ENCODE peak calls at places on chromosomes 6 and 20, in seven cellular contexts. One of them, this sample, is unnamed.

GRCh38 chr20:18721716-18722115 is 91.9 kb upstream of the SCP2D1 start:
- DNase-seq in CD4-positive, CD25-positive, alpha-beta regulatory T cell: no peak
- DNase-seq in left lung: no peak
- DNase-seq in fibroblast of lung: no peak
- DNase-seq in HCT116: no peak
- DNase-seq in psoas muscle: no peak
- DNase-seq in HFF-Myc: no peak
- DNase-seq in this sample: no peak

GRCh38 chr20:40942015-40942414 is 86.6 kb upstream of the TOP1 start:
- DNase-seq in fibroblast of lung: no peak
- DNase-seq in CD4-positive, CD25-positive, alpha-beta regulatory T cell: no peak
- DNase-seq in psoas muscle: no peak
- DNase-seq in HFF-Myc: no peak
- DNase-seq in HCT116: no peak
- DNase-seq in left lung: no peak
- DNase-seq in this sample: no peak

GRCh38 chr20:1364106-1364505 is 28.7 kb downstream of the FKBP1A start:
- DNase-seq in left lung: no peak
- DNase-seq in fibroblast of lung: no peak
- DNase-seq in HFF-Myc: no peak
- DNase-seq in HCT116: no peak
- DNase-seq in psoas muscle: no peak
- DNase-seq in CD4-positive, CD25-positive, alpha-beta regulatory T cell: no peak
- DNase-seq in this sample: no peak

GRCh38 chr20:8809107-8809953 is 259.6 kb upstream of the PLCB4 start:
- DNase-seq in HFF-Myc: no peak
- DNase-seq in CD4-positive, CD25-positive, alpha-beta regulatory T cell: no peak
- DNase-seq in psoas muscle: no peak
- DNase-seq in HCT116: no peak
- DNase-seq in fibroblast of lung: no peak
- DNase-seq in left lung: no peak
- DNase-seq in this sample: no peak

GRCh38 chr20:9377007-9377406 is 137.4 kb upstream of the LAMP5 start:
- DNase-seq in left lung: no peak
- DNase-seq in HCT116: no peak
- DNase-seq in HFF-Myc: no peak
- DNase-seq in psoas muscle: no peak
- DNase-seq in CD4-positive, CD25-positive, alpha-beta regulatory T cell: no peak
- DNase-seq in fibroblast of lung: no peak
- DNase-seq in this sample: no peak

GRCh38 chr6:132300323-132300949 is 100.8 kb downstream of the MOXD1 start:
- DNase-seq in HFF-Myc: peak; percentile 24
- DNase-seq in CD4-positive, CD25-positive, alpha-beta regulatory T cell: no peak
- DNase-seq in fibroblast of lung: peak; percentile 77
- DNase-seq in HCT116: peak; percentile 40
- DNase-seq in left lung: no peak
- DNase-seq in psoas muscle: no peak
- DNase-seq in this sample: no peak

GRCh38 chr6:129606664-129607063 is 103.3 kb downstream of the ARHGAP18 start:
- DNase-seq in HCT116: no peak
- DNase-seq in psoas muscle: no peak
- DNase-seq in fibroblast of lung: peak; percentile 62
- DNase-seq in HFF-Myc: no peak
- DNase-seq in left lung: no peak
- DNase-seq in CD4-positive, CD25-positive, alpha-beta regulatory T cell: no peak
- DNase-seq in this sample: no peak

GRCh38 chr6:138182939-138183791 is 21.4 kb downstream of the ARFGEF3 start:
- DNase-seq in left lung: no peak
- DNase-seq in HFF-Myc: no peak
- DNase-seq in psoas muscle: no peak
- DNase-seq in fibroblast of lung: no peak
- DNase-seq in HCT116: no peak
- DNase-seq in CD4-positive, CD25-positive, alpha-beta regulatory T cell: no peak
- DNase-seq in this sample: no peak

GRCh38 chr6:3943373-3943772 is 94.2 kb downstream of the FAM50B start:
- DNase-seq in HFF-Myc: no peak
- DNase-seq in psoas muscle: peak; percentile 30
- DNase-seq in CD4-positive, CD25-positive, alpha-beta regulatory T cell: no peak
- DNase-seq in HCT116: no peak
- DNase-seq in fibroblast of lung: peak; percentile 97
- DNase-seq in left lung: no peak
- DNase-seq in this sample: no peak

GRCh38 chr20:11248691-11249178 is 574.9 kb upstream of the JAG1 start:
- DNase-seq in left lung: no peak
- DNase-seq in fibroblast of lung: no peak
- DNase-seq in CD4-positive, CD25-positive, alpha-beta regulatory T cell: no peak
- DNase-seq in HFF-Myc: no peak
- DNase-seq in HCT116: no peak
- DNase-seq in psoas muscle: no peak
- DNase-seq in this sample: no peak

GRCh38 chr6:170116643-170117042 is 174.2 kb downstream of the DLL1 start:
- DNase-seq in left lung: peak; percentile 22
- DNase-seq in psoas muscle: no peak
- DNase-seq in HCT116: no peak
- DNase-seq in HFF-Myc: no peak
- DNase-seq in CD4-positive, CD25-positive, alpha-beta regulatory T cell: no peak
- DNase-seq in fibroblast of lung: no peak
- DNase-seq in this sample: no peak

GRCh38 chr20:34364013-34364382 is 925 bp downstream of the ITCH start:
- DNase-seq in fibroblast of lung: peak; percentile 60
- DNase-seq in HFF-Myc: no peak
- DNase-seq in CD4-positive, CD25-positive, alpha-beta regulatory T cell: no peak
- DNase-seq in HCT116: no peak
- DNase-seq in left lung: no peak
- DNase-seq in psoas muscle: no peak
- DNase-seq in this sample: no peak

GRCh38 chr6:106518748-106519147 is 110.5 kb downstream of the RTN4IP1 start:
- DNase-seq in fibroblast of lung: no peak
- DNase-seq in psoas muscle: no peak
- DNase-seq in HFF-Myc: no peak
- DNase-seq in CD4-positive, CD25-positive, alpha-beta regulatory T cell: no peak
- DNase-seq in HCT116: no peak
- DNase-seq in left lung: no peak
- DNase-seq in this sample: no peak

GRCh38 chr6:106517699-106518098 is 111.6 kb downstream of the RTN4IP1 start:
- DNase-seq in CD4-positive, CD25-positive, alpha-beta regulatory T cell: no peak
- DNase-seq in HFF-Myc: no peak
- DNase-seq in fibroblast of lung: no peak
- DNase-seq in left lung: no peak
- DNase-seq in psoas muscle: no peak
- DNase-seq in HCT116: no peak
- DNase-seq in this sample: no peak

GRCh38 chr6:106522557-106522956 is 106.7 kb downstream of the RTN4IP1 start:
- DNase-seq in CD4-positive, CD25-positive, alpha-beta regulatory T cell: no peak
- DNase-seq in HCT116: no peak
- DNase-seq in fibroblast of lung: no peak
- DNase-seq in HFF-Myc: no peak
- DNase-seq in left lung: no peak
- DNase-seq in psoas muscle: no peak
- DNase-seq in this sample: no peak

GRCh38 chr6:106520711-106521367 is 108.5 kb downstream of the RTN4IP1 start:
- DNase-seq in HFF-Myc: no peak
- DNase-seq in CD4-positive, CD25-positive, alpha-beta regulatory T cell: peak; percentile 80
- DNase-seq in psoas muscle: no peak
- DNase-seq in HCT116: no peak
- DNase-seq in fibroblast of lung: no peak
- DNase-seq in left lung: peak; percentile 56
- DNase-seq in this sample: no peak

GRCh38 chr6:106519460-106520394 is 109.6 kb downstream of the RTN4IP1 start:
- DNase-seq in HCT116: peak; percentile 42
- DNase-seq in psoas muscle: no peak
- DNase-seq in CD4-positive, CD25-positive, alpha-beta regulatory T cell: peak; percentile 73
- DNase-seq in fibroblast of lung: peak; percentile 86
- DNase-seq in left lung: peak; percentile 68
- DNase-seq in HFF-Myc: peak; percentile 91
- DNase-seq in this sample: no peak
- H3K4me3 ChIP-seq in HCT116: peak overlapping the region; percentile 9
- H3K4me3 ChIP-seq in psoas muscle: no peak overlapping the region
- H3K4me3 ChIP-seq in CD4-positive, CD25-positive, alpha-beta regulatory T cell: peak overlapping the region; percentile 100
- H3K4me3 ChIP-seq in fibroblast of lung: no peak overlapping the region
- H3K4me3 ChIP-seq in left lung: no peak overlapping the region
- H3K4me3 ChIP-seq in HFF-Myc: peak overlapping the region; percentile 24
- H3K4me3 ChIP-seq in this sample: no peak overlapping the region

GRCh38 chr20:63863798-63864544 is 1.1 kb upstream of the TPD52L2 start:
- DNase-seq in psoas muscle: peak; percentile 83
- DNase-seq in CD4-positive, CD25-positive, alpha-beta regulatory T cell: peak; percentile 69
- DNase-seq in HFF-Myc: no peak
- DNase-seq in HCT116: peak; percentile 60
- DNase-seq in left lung: peak; percentile 93
- DNase-seq in fibroblast of lung: peak; percentile 78
- DNase-seq in this sample: peak; percentile 94

GRCh38 chr20:63864545-63864977 is 509 bp upstream of the TPD52L2 start:
- DNase-seq in HFF-Myc: no peak
- DNase-seq in psoas muscle: no peak
- DNase-seq in HCT116: no peak
- DNase-seq in left lung: no peak
- DNase-seq in fibroblast of lung: no peak
- DNase-seq in CD4-positive, CD25-positive, alpha-beta regulatory T cell: no peak
- DNase-seq in this sample: no peak

GRCh38 chr20:63863021-63863797 is 1.9 kb upstream of the TPD52L2 start:
- DNase-seq in HFF-Myc: no peak
- DNase-seq in left lung: no peak
- DNase-seq in HCT116: no peak
- DNase-seq in fibroblast of lung: no peak
- DNase-seq in CD4-positive, CD25-positive, alpha-beta regulatory T cell: no peak
- DNase-seq in psoas muscle: no peak
- DNase-seq in this sample: no peak

GRCh38 chr20:63864978-63865640 is at the start of gene TPD52L2:
- DNase-seq in left lung: peak; percentile 99
- DNase-seq in fibroblast of lung: peak; percentile 97
- DNase-seq in HCT116: peak; percentile 100
- DNase-seq in psoas muscle: peak; percentile 99
- DNase-seq in HFF-Myc: peak; percentile 95
- DNase-seq in CD4-positive, CD25-positive, alpha-beta regulatory T cell: peak; percentile 98
- DNase-seq in this sample: peak; percentile 99

DNA sequence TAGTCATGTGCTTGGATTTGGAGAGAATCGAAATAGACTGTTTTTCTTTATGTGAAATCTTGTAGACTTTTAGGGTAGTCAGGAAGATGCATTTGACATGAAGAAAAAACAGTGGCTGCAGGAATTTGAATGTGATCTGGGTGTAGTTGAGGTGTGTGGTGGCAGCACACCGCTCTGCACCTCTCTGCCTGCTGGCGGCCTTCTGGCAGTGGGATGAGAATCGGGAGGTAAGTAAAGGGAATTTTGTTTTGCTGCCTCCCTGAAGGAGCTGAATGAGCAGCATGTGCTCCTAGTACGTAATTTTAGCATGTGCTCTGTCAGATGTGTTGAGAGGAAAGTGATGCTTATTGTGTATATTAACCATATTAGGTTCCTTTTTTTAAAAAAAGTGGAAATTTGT is 3.2 kb downstream of the TPD52L2 start:
- DNase-seq in HFF-Myc: no peak
- DNase-seq in HCT116: no peak
- DNase-seq in psoas muscle: no peak
- DNase-seq in left lung: no peak
- DNase-seq in CD4-positive, CD25-positive, alpha-beta regulatory T cell: no peak
- DNase-seq in fibroblast of lung: no peak
- DNase-seq in this sample: no peak
- H3K4me3 ChIP-seq in HFF-Myc: no peak overlapping the region
- H3K4me3 ChIP-seq in HCT116: no peak overlapping the region
- H3K4me3 ChIP-seq in psoas muscle: no peak overlapping the region
- H3K4me3 ChIP-seq in left lung: no peak overlapping the region
- H3K4me3 ChIP-seq in CD4-positive, CD25-positive, alpha-beta regulatory T cell: no peak overlapping the region
- H3K4me3 ChIP-seq in fibroblast of lung: no peak overlapping the region
- H3K4me3 ChIP-seq in this sample: no peak overlapping the region

DNA sequence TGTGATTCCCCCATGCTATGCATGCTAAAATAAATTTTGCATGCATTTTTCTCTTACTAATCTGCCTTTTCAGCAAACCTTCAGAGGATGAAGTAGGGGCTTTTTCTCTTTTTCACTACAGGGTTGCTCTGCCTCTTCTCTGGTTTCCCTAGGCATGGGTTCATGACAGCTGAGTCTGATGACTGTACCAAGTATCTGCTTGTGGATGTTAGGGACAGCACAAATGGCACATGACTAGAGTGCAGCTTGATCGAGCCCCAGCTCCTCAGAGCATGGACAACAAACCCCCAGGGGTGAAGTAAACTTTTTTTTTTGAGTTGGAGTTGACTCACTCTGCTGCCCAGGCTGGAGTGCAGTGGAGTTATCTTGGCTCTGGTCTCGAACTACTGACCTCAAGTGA is 57.1 kb upstream of the GCM1 start:
- DNase-seq in left lung: no peak
- DNase-seq in CD4-positive, CD25-positive, alpha-beta regulatory T cell: no peak
- DNase-seq in HCT116: no peak
- DNase-seq in fibroblast of lung: no peak
- DNase-seq in HFF-Myc: no peak
- DNase-seq in psoas muscle: no peak
- DNase-seq in this sample: no peak
- H3K4me3 ChIP-seq in left lung: no peak overlapping the region
- H3K4me3 ChIP-seq in CD4-positive, CD25-positive, alpha-beta regulatory T cell: no peak overlapping the region
- H3K4me3 ChIP-seq in HCT116: no peak overlapping the region
- H3K4me3 ChIP-seq in fibroblast of lung: no peak overlapping the region
- H3K4me3 ChIP-seq in HFF-Myc: no peak overlapping the region
- H3K4me3 ChIP-seq in psoas muscle: no peak overlapping the region
- H3K4me3 ChIP-seq in this sample: no peak overlapping the region

DNA sequence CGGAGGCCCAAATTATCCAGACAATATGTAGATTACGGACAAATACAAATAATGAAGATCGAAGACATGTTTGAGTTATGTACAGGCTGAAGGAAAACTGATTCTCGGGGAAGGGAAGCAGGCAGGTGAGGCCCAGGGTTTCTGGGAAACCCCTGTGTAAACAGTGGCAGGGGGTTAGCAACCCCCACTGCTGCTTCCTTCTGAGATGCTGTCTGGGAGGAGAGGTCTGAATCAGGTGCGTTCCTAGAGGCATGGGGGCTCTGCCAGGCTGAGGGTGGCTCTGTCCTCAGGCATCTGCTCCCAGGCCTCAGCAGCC is 7.2 kb upstream of the MDGA1 start:
- DNase-seq in CD4-positive, CD25-positive, alpha-beta regulatory T cell: no peak
- DNase-seq in HCT116: no peak
- DNase-seq in HFF-Myc: no peak
- DNase-seq in left lung: no peak
- DNase-seq in psoas muscle: no peak
- DNase-seq in fibroblast of lung: no peak
- DNase-seq in this sample: no peak
- H3K4me3 ChIP-seq in CD4-positive, CD25-positive, alpha-beta regulatory T cell: peak overlapping the region; percentile 13
- H3K4me3 ChIP-seq in HCT116: no peak overlapping the region
- H3K4me3 ChIP-seq in HFF-Myc: peak overlapping the region; percentile 28
- H3K4me3 ChIP-seq in left lung: peak overlapping the region; percentile 32
- H3K4me3 ChIP-seq in psoas muscle: peak overlapping the region; percentile 59
- H3K4me3 ChIP-seq in fibroblast of lung: peak overlapping the region; percentile 0
- H3K4me3 ChIP-seq in this sample: peak overlapping the region; percentile 81

GRCh38 chr6:149474108-149474935 is 10.5 kb downstream of the ZC3H12D start:
- DNase-seq in HCT116: no peak
- DNase-seq in CD4-positive, CD25-positive, alpha-beta regulatory T cell: no peak
- DNase-seq in psoas muscle: no peak
- DNase-seq in fibroblast of lung: no peak
- DNase-seq in HFF-Myc: no peak
- DNase-seq in left lung: no peak
- DNase-seq in this sample: no peak
- H3K4me3 ChIP-seq in HCT116: no peak overlapping the region
- H3K4me3 ChIP-seq in CD4-positive, CD25-positive, alpha-beta regulatory T cell: peak overlapping the region; percentile 67
- H3K4me3 ChIP-seq in psoas muscle: no peak overlapping the region
- H3K4me3 ChIP-seq in fibroblast of lung: no peak overlapping the region
- H3K4me3 ChIP-seq in HFF-Myc: no peak overlapping the region
- H3K4me3 ChIP-seq in left lung: no peak overlapping the region
- H3K4me3 ChIP-seq in this sample: no peak overlapping the region

This sample was measured in aorta.